ENCODE peak calls at places on chromosomes 11 and 22, in nine cellular contexts. One of them, this sample, is unnamed.
A peak's percentile ranks its signal among the peaks of the same experiment; 100 is the strongest.

GRCh38 chr11:116782728-116783127 is 5.1 kb downstream of the ZPR1 start:
- DNase-seq in astrocyte of the cerebellum: no peak
- DNase-seq in B cell: no peak
- DNase-seq in lower lobe of right lung: no peak
- DNase-seq in stomach: no peak
- DNase-seq in CD8-positive, alpha-beta T cell: no peak
- DNase-seq in right atrium auricular region: no peak
- DNase-seq in tibial nerve: no peak
- DNase-seq in GM12865: peak; percentile 58
- DNase-seq in this sample: no peak

GRCh38 chr22:39259698-39260097 is 14.9 kb upstream of the PDGFB start:
- DNase-seq in astrocyte of the cerebellum: no peak
- DNase-seq in B cell: no peak
- DNase-seq in lower lobe of right lung: no peak
- DNase-seq in stomach: no peak
- DNase-seq in CD8-positive, alpha-beta T cell: no peak
- DNase-seq in right atrium auricular region: no peak
- DNase-seq in tibial nerve: no peak
- DNase-seq in GM12865: no peak
- DNase-seq in this sample: no peak

GRCh38 chr22:38262051-38262795 is 10.6 kb downstream of the TMEM184B start:
- DNase-seq in astrocyte of the cerebellum: no peak
- DNase-seq in B cell: peak; percentile 48
- DNase-seq in lower lobe of right lung: peak; percentile 82
- DNase-seq in stomach: peak; percentile 71
- DNase-seq in CD8-positive, alpha-beta T cell: peak; percentile 43
- DNase-seq in right atrium auricular region: no peak
- DNase-seq in tibial nerve: no peak
- DNase-seq in GM12865: peak; percentile 83
- DNase-seq in this sample: peak; percentile 36

GRCh38 chr22:35887296-35887875 is 141.2 kb downstream of the RBFOX2 start:
- DNase-seq in astrocyte of the cerebellum: no peak
- DNase-seq in B cell: no peak
- DNase-seq in lower lobe of right lung: no peak
- DNase-seq in stomach: no peak
- DNase-seq in CD8-positive, alpha-beta T cell: no peak
- DNase-seq in right atrium auricular region: no peak
- DNase-seq in tibial nerve: no peak
- DNase-seq in GM12865: no peak
- DNase-seq in this sample: no peak

GRCh38 chr11:132099692-132100091 is 729.3 kb downstream of the NTM start:
- DNase-seq in astrocyte of the cerebellum: no peak
- DNase-seq in B cell: no peak
- DNase-seq in lower lobe of right lung: peak; percentile 55
- DNase-seq in stomach: no peak
- DNase-seq in CD8-positive, alpha-beta T cell: no peak
- DNase-seq in right atrium auricular region: no peak
- DNase-seq in tibial nerve: no peak
- DNase-seq in GM12865: peak; percentile 38
- DNase-seq in this sample: no peak

GRCh38 chr11:9697766-9698165 is 33.9 kb downstream of the SWAP70 start:
- DNase-seq in astrocyte of the cerebellum: no peak
- DNase-seq in B cell: no peak
- DNase-seq in lower lobe of right lung: no peak
- DNase-seq in stomach: no peak
- DNase-seq in CD8-positive, alpha-beta T cell: no peak
- DNase-seq in right atrium auricular region: no peak
- DNase-seq in tibial nerve: no peak
- DNase-seq in GM12865: peak; percentile 45
- DNase-seq in this sample: no peak

GRCh38 chr11:122645847-122646246 is 9.7 kb upstream of the UBASH3B start:
- DNase-seq in astrocyte of the cerebellum: no peak
- DNase-seq in B cell: no peak
- DNase-seq in lower lobe of right lung: no peak
- DNase-seq in stomach: no peak
- DNase-seq in CD8-positive, alpha-beta T cell: no peak
- DNase-seq in right atrium auricular region: no peak
- DNase-seq in tibial nerve: no peak
- DNase-seq in GM12865: no peak
- DNase-seq in this sample: no peak

GRCh38 chr11:95453616-95454118 is 222.7 kb upstream of the SESN3 start:
- DNase-seq in astrocyte of the cerebellum: no peak
- DNase-seq in B cell: no peak
- DNase-seq in lower lobe of right lung: peak; percentile 61
- DNase-seq in stomach: peak; percentile 72
- DNase-seq in CD8-positive, alpha-beta T cell: no peak
- DNase-seq in right atrium auricular region: no peak
- DNase-seq in tibial nerve: peak; percentile 29
- DNase-seq in GM12865: no peak
- DNase-seq in this sample: no peak

GRCh38 chr11:113184498-113184897 is 129.9 kb upstream of the TTC12 start:
- DNase-seq in astrocyte of the cerebellum: peak; percentile 85
- DNase-seq in B cell: no peak
- DNase-seq in lower lobe of right lung: no peak
- DNase-seq in stomach: no peak
- DNase-seq in CD8-positive, alpha-beta T cell: no peak
- DNase-seq in right atrium auricular region: peak; percentile 56
- DNase-seq in tibial nerve: no peak
- DNase-seq in GM12865: no peak
- DNase-seq in this sample: no peak

GRCh38 chr22:20141186-20142077 is 9.4 kb downstream of the CCDC188 start:
- DNase-seq in astrocyte of the cerebellum: peak; percentile 33
- DNase-seq in B cell: no peak
- DNase-seq in lower lobe of right lung: no peak
- DNase-seq in stomach: no peak
- DNase-seq in CD8-positive, alpha-beta T cell: no peak
- DNase-seq in right atrium auricular region: no peak
- DNase-seq in tibial nerve: no peak
- DNase-seq in GM12865: no peak
- DNase-seq in this sample: no peak

GRCh38 chr11:131495417-131495816 is 125.0 kb downstream of the NTM start:
- DNase-seq in astrocyte of the cerebellum: no peak
- DNase-seq in B cell: no peak
- DNase-seq in lower lobe of right lung: no peak
- DNase-seq in stomach: peak; percentile 84
- DNase-seq in CD8-positive, alpha-beta T cell: no peak
- DNase-seq in right atrium auricular region: no peak
- DNase-seq in tibial nerve: peak; percentile 22
- DNase-seq in GM12865: no peak
- DNase-seq in this sample: no peak

GRCh38 chr22:24688294-24688693 is 85.3 kb downstream of the GGT1 start:
- DNase-seq in astrocyte of the cerebellum: no peak
- DNase-seq in B cell: no peak
- DNase-seq in lower lobe of right lung: no peak
- DNase-seq in stomach: no peak
- DNase-seq in CD8-positive, alpha-beta T cell: no peak
- DNase-seq in right atrium auricular region: no peak
- DNase-seq in tibial nerve: no peak
- DNase-seq in GM12865: no peak
- DNase-seq in this sample: no peak

GRCh38 chr22:49460662-49461371 is 366.9 kb downstream of the BRD1 start:
- DNase-seq in astrocyte of the cerebellum: no peak
- DNase-seq in B cell: no peak
- DNase-seq in lower lobe of right lung: no peak
- DNase-seq in stomach: no peak
- DNase-seq in CD8-positive, alpha-beta T cell: no peak
- DNase-seq in right atrium auricular region: no peak
- DNase-seq in tibial nerve: no peak
- DNase-seq in GM12865: no peak
- DNase-seq in this sample: no peak

GRCh38 chr11:134503104-134503503 is 91.1 kb upstream of the B3GAT1 start:
- DNase-seq in astrocyte of the cerebellum: no peak
- DNase-seq in B cell: no peak
- DNase-seq in lower lobe of right lung: no peak
- DNase-seq in stomach: peak; percentile 22
- DNase-seq in CD8-positive, alpha-beta T cell: no peak
- DNase-seq in right atrium auricular region: no peak
- DNase-seq in tibial nerve: no peak
- DNase-seq in GM12865: no peak
- DNase-seq in this sample: no peak

GRCh38 chr22:42964994-42965699 is 49.8 kb downstream of the PACSIN2 start:
- DNase-seq in astrocyte of the cerebellum: no peak
- DNase-seq in B cell: peak; percentile 58
- DNase-seq in lower lobe of right lung: no peak
- DNase-seq in stomach: no peak
- DNase-seq in CD8-positive, alpha-beta T cell: no peak
- DNase-seq in right atrium auricular region: no peak
- DNase-seq in tibial nerve: no peak
- DNase-seq in GM12865: no peak
- DNase-seq in this sample: no peak

GRCh38 chr11:102685769-102686168 is 19.8 kb downstream of the MMP27 start:
- DNase-seq in astrocyte of the cerebellum: no peak
- DNase-seq in B cell: no peak
- DNase-seq in lower lobe of right lung: no peak
- DNase-seq in stomach: no peak
- DNase-seq in CD8-positive, alpha-beta T cell: no peak
- DNase-seq in right atrium auricular region: no peak
- DNase-seq in tibial nerve: no peak
- DNase-seq in GM12865: no peak
- DNase-seq in this sample: no peak

GRCh38 chr22:50044485-50045143 is 13.5 kb downstream of the TTLL8 start:
- DNase-seq in astrocyte of the cerebellum: no peak
- DNase-seq in B cell: peak; percentile 33
- DNase-seq in lower lobe of right lung: no peak
- DNase-seq in stomach: no peak
- DNase-seq in CD8-positive, alpha-beta T cell: no peak
- DNase-seq in right atrium auricular region: no peak
- DNase-seq in tibial nerve: no peak
- DNase-seq in GM12865: no peak
- DNase-seq in this sample: no peak

GRCh38 chr11:33525789-33526188 is 174.8 kb downstream of the C11orf91 start:
- DNase-seq in astrocyte of the cerebellum: no peak
- DNase-seq in B cell: no peak
- DNase-seq in lower lobe of right lung: no peak
- DNase-seq in stomach: no peak
- DNase-seq in CD8-positive, alpha-beta T cell: no peak
- DNase-seq in right atrium auricular region: no peak
- DNase-seq in tibial nerve: no peak
- DNase-seq in GM12865: peak; percentile 39
- DNase-seq in this sample: no peak

GRCh38 chr11:95877288-95877687 is 46.6 kb downstream of the MTMR2 start:
- DNase-seq in astrocyte of the cerebellum: peak; percentile 99
- DNase-seq in B cell: no peak
- DNase-seq in lower lobe of right lung: no peak
- DNase-seq in stomach: no peak
- DNase-seq in CD8-positive, alpha-beta T cell: no peak
- DNase-seq in right atrium auricular region: no peak
- DNase-seq in tibial nerve: no peak
- DNase-seq in GM12865: no peak
- DNase-seq in this sample: no peak

GRCh38 chr11:47867821-47868220 is 19.7 kb upstream of the NUP160 start:
- DNase-seq in astrocyte of the cerebellum: no peak
- DNase-seq in B cell: no peak
- DNase-seq in lower lobe of right lung: no peak
- DNase-seq in stomach: no peak
- DNase-seq in CD8-positive, alpha-beta T cell: no peak
- DNase-seq in right atrium auricular region: no peak
- DNase-seq in tibial nerve: no peak
- DNase-seq in GM12865: no peak
- DNase-seq in this sample: no peak

GRCh38 chr22:16783930-16784354 is 41.3 kb downstream of the XKR3 start:
- DNase-seq in astrocyte of the cerebellum: no peak
- DNase-seq in B cell: no peak
- DNase-seq in lower lobe of right lung: no peak
- DNase-seq in stomach: no peak
- DNase-seq in CD8-positive, alpha-beta T cell: no peak
- DNase-seq in right atrium auricular region: no peak
- DNase-seq in tibial nerve: no peak
- DNase-seq in GM12865: peak; percentile 2
- DNase-seq in this sample: no peak
- TF ChIP-seq CTCF in astrocyte of the cerebellum: no peak
- TF ChIP-seq CTCF in B cell: peak; percentile 55
- TF ChIP-seq CTCF in lower lobe of right lung: peak; percentile 35
- TF ChIP-seq CTCF in stomach: no peak
- TF ChIP-seq CTCF in CD8-positive, alpha-beta T cell: no peak
- TF ChIP-seq CTCF in right atrium auricular region: peak; percentile 32
- TF ChIP-seq CTCF in tibial nerve: no peak
- TF ChIP-seq CTCF in GM12865: peak; percentile 21
- TF ChIP-seq CTCF in this sample: peak; percentile 12

DNA sequence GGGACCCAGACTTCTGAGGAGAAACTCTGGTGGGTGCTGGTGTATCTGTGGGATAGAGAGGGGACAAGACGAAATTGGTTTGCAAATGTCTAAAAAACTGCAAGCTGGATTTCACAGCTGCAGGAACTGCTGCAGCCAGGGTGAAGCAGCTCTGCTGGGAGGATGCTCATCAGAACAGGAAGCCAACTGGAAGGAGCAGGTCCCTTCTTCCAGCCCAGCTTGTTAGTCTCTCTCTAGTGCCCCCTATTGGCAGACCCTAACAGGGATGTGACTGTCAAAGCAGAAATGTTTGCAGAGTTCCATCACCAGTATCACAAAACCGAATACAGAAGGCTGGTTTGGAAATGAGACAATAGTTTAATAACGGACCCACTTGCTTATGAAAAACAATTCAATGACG is 74.8 kb upstream of the SLC22A12 start:
- DNase-seq in astrocyte of the cerebellum: no peak
- DNase-seq in B cell: no peak
- DNase-seq in lower lobe of right lung: no peak
- DNase-seq in stomach: no peak
- DNase-seq in CD8-positive, alpha-beta T cell: no peak
- DNase-seq in right atrium auricular region: no peak
- DNase-seq in tibial nerve: no peak
- DNase-seq in GM12865: peak; percentile 12
- DNase-seq in this sample: no peak
- TF ChIP-seq CTCF in astrocyte of the cerebellum: no peak
- TF ChIP-seq CTCF in B cell: no peak
- TF ChIP-seq CTCF in lower lobe of right lung: no peak
- TF ChIP-seq CTCF in stomach: no peak
- TF ChIP-seq CTCF in CD8-positive, alpha-beta T cell: no peak
- TF ChIP-seq CTCF in right atrium auricular region: no peak
- TF ChIP-seq CTCF in tibial nerve: no peak
- TF ChIP-seq CTCF in GM12865: peak; percentile 24
- TF ChIP-seq CTCF in this sample: peak; percentile 25

DNA sequence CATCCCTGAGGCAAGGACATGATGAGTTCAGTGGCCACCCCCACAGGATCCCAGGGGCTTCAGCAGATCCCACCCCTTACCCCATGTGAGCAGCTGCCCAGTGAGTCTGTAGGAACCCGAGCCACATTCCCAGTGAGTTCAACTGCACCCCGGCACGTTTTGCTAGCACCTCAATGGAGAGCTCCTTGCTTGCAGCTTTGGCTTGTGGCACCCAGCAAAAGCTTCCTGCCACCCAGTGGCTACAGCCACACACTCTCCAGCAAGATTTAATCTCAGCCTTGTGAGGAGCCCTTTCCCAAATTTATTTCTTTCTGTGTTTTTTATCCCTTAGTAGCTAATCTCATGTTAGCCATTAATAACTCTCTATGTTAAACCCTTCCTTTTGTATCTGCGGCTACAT is 4.0 kb downstream of the SAA1 start:
- DNase-seq in astrocyte of the cerebellum: no peak
- DNase-seq in B cell: no peak
- DNase-seq in lower lobe of right lung: no peak
- DNase-seq in stomach: no peak
- DNase-seq in CD8-positive, alpha-beta T cell: no peak
- DNase-seq in right atrium auricular region: no peak
- DNase-seq in tibial nerve: no peak
- DNase-seq in GM12865: no peak
- DNase-seq in this sample: no peak
- TF ChIP-seq CTCF in astrocyte of the cerebellum: no peak
- TF ChIP-seq CTCF in B cell: no peak
- TF ChIP-seq CTCF in lower lobe of right lung: no peak
- TF ChIP-seq CTCF in stomach: no peak
- TF ChIP-seq CTCF in CD8-positive, alpha-beta T cell: no peak
- TF ChIP-seq CTCF in right atrium auricular region: no peak
- TF ChIP-seq CTCF in tibial nerve: no peak
- TF ChIP-seq CTCF in GM12865: peak; percentile 2
- TF ChIP-seq CTCF in this sample: no peak

GRCh38 chr11:1401656-1402221 is 12.0 kb downstream of the BRSK2 start:
- DNase-seq in astrocyte of the cerebellum: peak; percentile 24
- DNase-seq in B cell: no peak
- DNase-seq in lower lobe of right lung: peak; percentile 72
- DNase-seq in stomach: peak; percentile 66
- DNase-seq in CD8-positive, alpha-beta T cell: peak; percentile 47
- DNase-seq in right atrium auricular region: no peak
- DNase-seq in tibial nerve: no peak
- DNase-seq in GM12865: peak; percentile 28
- DNase-seq in this sample: peak; percentile 46
- TF ChIP-seq CTCF in astrocyte of the cerebellum: peak; percentile 5
- TF ChIP-seq CTCF in B cell: no peak
- TF ChIP-seq CTCF in lower lobe of right lung: no peak
- TF ChIP-seq CTCF in stomach: no peak
- TF ChIP-seq CTCF in CD8-positive, alpha-beta T cell: no peak
- TF ChIP-seq CTCF in right atrium auricular region: no peak
- TF ChIP-seq CTCF in tibial nerve: no peak
- TF ChIP-seq CTCF in GM12865: no peak
- TF ChIP-seq CTCF in this sample: no peak